ENCODE peak calls at places on chromosome 7, in seven cellular contexts. J, C, E, F, I, Y and A are unnamed samples.

GRCh38 chr7:79293655-79294142 is 159.8 kb downstream of the MAGI2 start:
- DNase-seq in Y (no peak), F (peak), E (peak), J (no peak), I (peak), C (no peak), A (no peak)

GRCh38 chr7:124155400-124156022 is 122.6 kb upstream of the TMEM229A start:
- DNase-seq in Y (no peak), E (peak), I (no peak), J (peak), C (peak), F (no peak), A (peak)

GRCh38 chr7:155986497-155987160 is 174.4 kb upstream of the SHH start:
- DNase-seq in J (no peak), E (no peak), F (no peak), C (no peak), I (no peak), Y (no peak), A (peak)

GRCh38 chr7:99829520-99830160 is 1.8 kb downstream of the CYP3A43 start:
- DNase-seq in Y (peak), F (no peak), C (no peak), E (no peak), I (no peak), J (no peak), A (no peak)

GRCh38 chr7:91233201-91233600 is 31.0 kb upstream of the FZD1 start:
- DNase-seq in J (no peak), E (no peak), F (no peak), Y (no peak), I (no peak), C (no peak), A (no peak)

GRCh38 chr7:130419652-130420051 is 21.2 kb downstream of the CEP41 start:
- DNase-seq in E (peak), C (no peak), Y (no peak), F (no peak), I (no peak), J (no peak), A (no peak)

GRCh38 chr7:99489235-99489634 is 10.8 kb downstream of the ZNF394 start:
- DNase-seq in I (no peak), Y (no peak), C (no peak), F (no peak), J (no peak), E (no peak), A (peak)

GRCh38 chr7:41655470-41655869 is 47.4 kb downstream of the INHBA start:
- DNase-seq in F (no peak), E (no peak), Y (no peak), C (no peak), I (no peak), J (no peak), A (no peak)

GRCh38 chr7:3075441-3075840 is 31.8 kb upstream of the CARD11 start:
- DNase-seq in I (no peak), E (no peak), Y (no peak), F (no peak), C (no peak), J (no peak), A (no peak)

GRCh38 chr7:147400221-147400689 is 1190.3 kb upstream of the C7orf33 start:
- DNase-seq in E (peak), F (no peak), I (peak), Y (no peak), J (no peak), C (peak), A (no peak)

GRCh38 chr7:141649137-141649864 is 52.7 kb downstream of the DENND11 start:
- DNase-seq in J (no peak), Y (peak), I (no peak), E (peak), C (no peak), F (no peak), A (no peak)

GRCh38 chr7:112749775-112750174 is 40.4 kb downstream of the TMEM168 start:
- DNase-seq in I (no peak), F (no peak), E (no peak), C (no peak), Y (no peak), J (no peak), A (peak)

DNA sequence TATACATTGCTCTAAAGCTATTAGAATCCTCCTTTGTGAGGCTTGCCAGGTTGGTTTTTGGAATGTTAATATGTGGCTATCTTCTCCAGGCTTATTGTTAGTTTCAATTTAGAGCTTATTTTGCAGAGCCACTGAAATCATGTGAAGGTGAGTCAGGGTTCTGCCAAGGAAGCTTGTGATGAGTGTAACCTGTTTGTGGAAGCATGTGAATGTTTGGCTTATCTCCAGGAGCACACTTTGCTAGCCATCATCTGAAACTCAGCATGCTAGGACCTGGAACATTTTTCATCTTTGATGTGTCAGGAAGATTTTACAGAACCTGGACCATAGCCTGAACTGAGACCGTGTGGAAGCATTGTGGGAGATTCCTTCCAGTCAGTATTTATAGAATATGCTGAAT is 197.3 kb downstream of the PPP1R9A start:
- DNase-seq in F (no peak), I (peak), E (peak), J (no peak), Y (peak), C (peak), A (no peak)
- H3K4me3 ChIP-seq in F (no peak), I (no peak), E (no peak), J (no peak), Y (no peak), C (no peak), A (no peak)

GRCh38 chr7:26375604-26376207 is 84.0 kb downstream of the SNX10 start:
- DNase-seq in I (no peak), E (no peak), Y (no peak), J (no peak), F (no peak), C (no peak), A (no peak)
- H3K4me3 ChIP-seq in I (no peak), E (no peak), Y (peak), J (peak), F (no peak), C (no peak), A (peak)

DNA sequence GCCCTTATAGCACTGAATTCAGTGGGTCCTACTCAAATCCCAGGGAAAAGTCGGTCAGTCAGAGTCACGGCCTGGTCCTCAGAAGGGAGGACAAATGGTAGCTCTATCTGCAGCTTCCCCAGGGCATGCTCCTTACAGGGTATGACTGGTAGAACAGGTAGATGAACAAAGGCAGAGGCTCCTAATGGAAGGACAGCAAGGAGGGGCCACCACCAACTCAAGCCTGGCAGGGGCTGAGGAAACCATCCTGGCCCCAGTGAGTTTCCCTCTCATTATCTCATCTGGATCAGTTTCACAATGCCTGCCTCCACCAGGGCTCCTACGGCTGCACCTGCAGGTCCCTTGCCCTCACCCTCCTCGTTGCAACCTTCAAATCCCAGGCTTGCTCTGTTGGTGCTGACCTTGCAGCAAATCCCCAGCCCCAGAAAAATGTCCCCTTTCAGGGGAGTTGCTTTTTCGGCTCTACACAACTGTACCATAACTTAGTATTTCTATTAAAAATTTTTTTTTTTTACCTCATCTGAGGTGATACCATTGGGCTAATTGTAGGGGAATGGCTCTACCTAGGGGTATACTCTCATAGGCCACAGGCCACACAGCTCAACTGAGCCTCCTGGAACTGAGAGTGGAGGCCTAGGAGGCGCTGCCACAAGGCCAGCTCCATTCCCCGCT is 2.4 kb upstream of the MYO1G start:
- DNase-seq in F (no peak), J (peak), Y (no peak), E (no peak), I (no peak), C (no peak), A (peak)
- H3K4me3 ChIP-seq in F (no peak), J (peak), Y (no peak), E (no peak), I (no peak), C (no peak), A (no peak)

GRCh38 chr7:32059289-32060045 is 10.7 kb downstream of the PDE1C start:
- DNase-seq in F (no peak), I (peak), Y (no peak), J (no peak), E (peak), C (no peak), A (no peak)
- H3K4me3 ChIP-seq in F (no peak), I (no peak), Y (peak), J (no peak), E (peak), C (no peak), A (no peak)

GRCh38 chr7:4791738-4792536 is 16.5 kb downstream of the AP5Z1 start:
- DNase-seq in J (peak), C (peak), E (peak), I (peak), Y (no peak), F (peak), A (peak)
- H3K4me3 ChIP-seq in J (no peak), C (no peak), E (no peak), I (no peak), Y (no peak), F (no peak), A (peak)

GRCh38 chr7:19099924-19100323 is 17.5 kb downstream of the TWIST1 start:
- DNase-seq in F (no peak), Y (no peak), C (no peak), I (no peak), E (no peak), J (no peak), A (no peak)
- H3K4me3 ChIP-seq in F (no peak), Y (no peak), C (no peak), I (peak), E (no peak), J (no peak), A (no peak)

GRCh38 chr7:106064329-106064728 is 47.8 kb downstream of the SYPL1 start:
- DNase-seq in C (no peak), F (no peak), Y (no peak), J (no peak), I (no peak), E (no peak), A (peak)
- H3K4me3 ChIP-seq in C (no peak), F (no peak), Y (no peak), J (no peak), I (no peak), E (no peak), A (no peak)

GRCh38 chr7:128405345-128406146 is 4.2 kb downstream of the IMPDH1 start:
- DNase-seq in J (peak), F (peak), I (peak), Y (no peak), C (peak), E (peak), A (peak)

GRCh38 chr7:128407751-128408708 is 1.8 kb downstream of the IMPDH1 start:
- DNase-seq in C (peak), J (no peak), I (no peak), F (no peak), Y (no peak), E (no peak), A (peak)

GRCh38 chr7:128406986-128407589 is 2.7 kb downstream of the IMPDH1 start:
- DNase-seq in E (no peak), J (no peak), F (no peak), Y (no peak), I (no peak), C (no peak), A (peak)

GRCh38 chr7:128404826-128405344 is 4.9 kb downstream of the IMPDH1 start:
- DNase-seq in I (peak), C (peak), E (no peak), Y (no peak), J (no peak), F (no peak), A (peak)

GRCh38 chr7:128406147-128406985 is 3.4 kb downstream of the IMPDH1 start:
- DNase-seq in F (no peak), E (no peak), J (no peak), I (no peak), C (no peak), Y (no peak), A (peak)
- H3K4me3 ChIP-seq in F (no peak), E (no peak), J (peak), I (peak), C (peak), Y (peak), A (peak)

DNA sequence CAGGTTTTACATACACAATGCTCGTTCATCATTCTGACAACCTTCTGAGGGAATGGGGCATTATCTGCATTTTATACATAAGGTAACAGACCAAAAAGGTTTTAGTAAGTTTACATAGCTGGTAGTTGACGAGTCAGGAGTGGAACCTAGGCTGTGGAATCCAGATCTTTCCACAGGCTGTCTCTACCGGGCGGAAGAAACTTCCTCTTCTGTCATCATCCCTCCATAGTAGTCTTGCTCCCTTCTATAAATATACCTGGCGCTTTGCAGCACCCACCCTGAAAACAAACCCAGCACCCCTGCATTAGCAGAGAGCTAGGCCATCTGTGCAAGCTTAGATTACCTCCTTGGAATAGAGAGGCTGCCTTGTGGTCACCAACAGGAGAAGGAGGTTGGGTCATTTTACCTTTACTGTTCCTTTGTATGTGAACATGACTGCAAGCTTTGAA is 1.3 kb downstream of the TSPAN13 start:
- DNase-seq in E (peak), C (no peak), I (no peak), Y (no peak), J (no peak), F (no peak), A (no peak)
- H3K4me3 ChIP-seq in E (peak), C (peak), I (peak), Y (peak), J (no peak), F (no peak), A (peak)